ENCODE peak calls at places on chromosomes 5 and 9, in five cellular contexts. S is GM23248, X is fibroblast of lung, F is GM12878, N is H9. P is an unnamed sample.

GRCh38 chr5:100900142-100900795 is 2.8 kb downstream of the ST8SIA4 start:
- DNase-seq in X (peak; percentile 51), N (peak; percentile 46), S (peak; percentile 39), F (no peak), P (peak; percentile 80)

GRCh38 chr5:22615964-22616363 is 237.2 kb downstream of the CDH12 start:
- DNase-seq in F (no peak), N (no peak), X (no peak), S (no peak), P (no peak)

GRCh38 chr9:3960661-3961144 is 339.2 kb downstream of the GLIS3 start:
- DNase-seq in X (peak; percentile 69), N (no peak), S (peak; percentile 89), F (no peak), P (no peak)

GRCh38 chr5:133240425-133241091 is 188.7 kb downstream of the HSPA4 start:
- DNase-seq in S (peak; percentile 92), N (no peak), X (peak; percentile 98), F (peak; percentile 76), P (no peak)

GRCh38 chr9:120715331-120715924 is 1.2 kb upstream of the MEGF9 start:
- DNase-seq in S (peak; percentile 89), X (peak; percentile 74), N (peak; percentile 74), F (no peak), P (no peak)

GRCh38 chr9:76101945-76102344 is 211.5 kb downstream of the PCSK5 start:
- DNase-seq in F (no peak), N (no peak), X (no peak), S (no peak), P (no peak)

GRCh38 chr5:171984748-171985419 is 21.6 kb downstream of the FBXW11 start:
- DNase-seq in S (peak; percentile 79), X (peak; percentile 98), F (no peak), N (no peak), P (no peak)

GRCh38 chr5:172749881-172750608 is 20.9 kb downstream of the DUSP1 start:
- DNase-seq in N (no peak), S (no peak), F (no peak), X (peak; percentile 57), P (no peak)

GRCh38 chr5:1330146-1330846 is 14.6 kb downstream of the CLPTM1L start:
- DNase-seq in X (peak; percentile 36), S (no peak), N (no peak), F (no peak), P (no peak)

GRCh38 chr9:127960410-127961165 is 20.2 kb downstream of the EEIG1 start:
- DNase-seq in F (no peak), X (no peak), N (no peak), S (no peak), P (no peak)

GRCh38 chr9:38215465-38215864 is 146.4 kb upstream of the SHB start:
- DNase-seq in N (no peak), S (no peak), F (no peak), X (no peak), P (no peak)

GRCh38 chr5:179322071-179323025 is 22.9 kb downstream of the ADAMTS2 start:
- DNase-seq in X (peak; percentile 8), N (no peak), S (peak; percentile 86), F (no peak), P (no peak)

GRCh38 chr5:74040065-74040551 is 414.1 kb downstream of the ARHGEF28 start:
- DNase-seq in F (no peak), S (peak; percentile 77), N (no peak), X (peak; percentile 96), P (no peak)

GRCh38 chr9:136587944-136588662 is 42.3 kb upstream of the NOTCH1 start:
- DNase-seq in S (no peak), N (peak; percentile 94), F (no peak), X (no peak), P (peak; percentile 68)

GRCh38 chr5:42555797-42556196 is 132.6 kb downstream of the GHR start:
- DNase-seq in N (no peak), X (no peak), F (no peak), S (no peak), P (no peak)

GRCh38 chr5:150780180-150780692 is 1.7 kb downstream of the SMIM3 start:
- DNase-seq in X (peak; percentile 66), S (peak; percentile 73), N (no peak), F (peak; percentile 81), P (no peak)

GRCh38 chr9:135227641-135228251 is 140.3 kb downstream of the OLFM1 start:
- DNase-seq in S (no peak), F (no peak), X (no peak), N (no peak), P (no peak)

GRCh38 chr9:100170556-100170955 is 71.5 kb downstream of the INVS start:
- DNase-seq in F (no peak), N (no peak), S (peak; percentile 19), X (peak; percentile 23), P (no peak)

GRCh38 chr9:126342621-126343031 is 16.0 kb downstream of the MVB12B start:
- DNase-seq in F (no peak), S (no peak), N (no peak), X (no peak), P (no peak)

GRCh38 chr9:14188011-14188410 is 125.9 kb downstream of the NFIB start:
- DNase-seq in N (no peak), S (no peak), X (no peak), F (no peak), P (no peak)
- H3K79me2 ChIP-seq in N (no peaks in the 10 kb centered on the region), S (no peaks in the 10 kb centered on the region), X (no peaks in the 10 kb centered on the region), F (no peaks in the 10 kb centered on the region), P (no peaks in the 10 kb centered on the region)

DNA sequence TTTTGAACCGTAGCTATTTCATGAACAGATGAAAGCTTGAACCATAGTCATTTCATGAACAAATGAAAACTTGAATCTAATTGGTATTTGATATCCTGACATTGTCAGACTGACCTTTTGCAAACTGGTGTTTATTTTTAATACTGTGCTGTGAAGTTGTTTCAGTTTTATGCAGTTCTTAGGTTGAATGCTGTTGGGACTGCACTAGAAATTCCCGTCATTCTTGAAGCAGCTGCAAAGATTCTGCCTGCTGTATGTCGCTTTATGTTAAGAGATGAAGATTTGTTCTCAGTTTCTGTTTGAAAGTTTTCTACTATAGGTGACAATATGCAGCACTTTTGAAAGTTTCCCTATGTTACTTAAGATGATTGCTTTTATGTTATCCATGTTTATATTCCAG is 22.5 kb upstream of the FAM120AOS start:
- DNase-seq in F (no peak), S (no peak), N (no peak), X (peak; percentile 17), P (no peak)
- H3K79me2 ChIP-seq in F (peaks cover 24% of the 10 kb centered on the region), S (peaks cover 100% of the 10 kb centered on the region), N (peaks cover 2% of the 10 kb centered on the region), X (peaks cover 37% of the 10 kb centered on the region), P (peaks cover 55% of the 10 kb centered on the region)

GRCh38 chr5:17234384-17234783 is 17.0 kb downstream of the BASP1 start:
- DNase-seq in F (no peak), S (no peak), N (no peak), X (no peak), P (no peak)
- H3K79me2 ChIP-seq in F (peaks cover 29% of the 10 kb centered on the region), S (peaks cover 96% of the 10 kb centered on the region), N (peaks cover 40% of the 10 kb centered on the region), X (peaks cover 81% of the 10 kb centered on the region), P (peaks cover 61% of the 10 kb centered on the region)

DNA sequence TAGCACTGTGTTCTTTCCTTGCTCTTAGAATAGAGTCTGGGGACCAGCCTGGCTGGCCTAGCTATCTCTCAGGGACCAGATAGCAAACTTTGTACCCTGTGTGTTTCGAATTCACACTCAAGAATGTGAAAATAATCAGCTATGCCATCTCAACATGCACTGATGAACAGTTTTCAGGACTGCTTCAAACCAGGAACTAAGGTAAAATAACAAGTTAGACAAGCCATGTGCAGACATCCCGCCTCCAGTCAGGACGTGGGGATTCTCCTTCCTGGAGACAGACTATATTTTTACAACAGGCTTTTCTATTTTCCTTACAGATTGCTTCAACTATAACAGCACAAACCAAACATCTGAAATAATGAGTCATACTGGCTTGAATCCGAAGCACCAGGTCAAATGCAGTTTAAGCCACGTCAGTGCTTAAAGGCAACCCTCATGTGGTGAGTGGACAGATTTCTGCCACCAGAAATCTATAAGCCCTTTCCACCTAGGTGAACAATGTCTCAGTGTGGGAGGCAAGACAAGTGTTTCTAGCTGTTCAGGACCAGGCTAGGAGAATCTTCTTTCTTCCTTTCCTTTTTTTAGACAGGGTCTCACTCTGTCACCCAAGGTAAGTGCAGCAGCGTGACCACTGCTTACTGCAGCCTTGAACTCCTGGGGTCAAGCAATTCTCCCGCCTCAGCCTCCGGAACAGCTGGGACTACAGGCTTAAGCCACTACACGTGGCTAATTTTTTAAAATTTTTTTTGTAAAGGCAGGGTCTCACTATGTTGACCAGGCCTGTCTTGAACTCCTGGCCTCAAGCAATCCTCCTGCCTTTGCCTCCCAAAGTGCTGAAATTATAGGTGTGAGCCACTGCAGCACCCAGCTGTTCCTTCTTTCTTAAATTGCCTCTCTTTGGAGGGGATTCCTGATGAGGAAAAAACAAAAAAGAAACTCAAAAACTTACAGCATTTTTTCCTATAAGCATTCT is 53.3 kb downstream of the LHFPL2 start:
- DNase-seq in S (peak; percentile 96), F (no peak), X (peak; percentile 100), N (no peak), P (no peak)
- H3K79me2 ChIP-seq in S (peaks cover 62% of the 10 kb centered on the region), F (peaks cover 6% of the 10 kb centered on the region), X (peaks cover 13% of the 10 kb centered on the region), N (peaks cover 8% of the 10 kb centered on the region), P (no peaks in the 10 kb centered on the region)

GRCh38 chr9:90810686-90811085 is 9.1 kb downstream of the SYK start:
- DNase-seq in S (no peak), X (no peak), N (no peak), F (no peak), P (no peak)

GRCh38 chr9:90813523-90813922 is 11.9 kb downstream of the SYK start:
- DNase-seq in N (no peak), X (no peak), S (no peak), F (no peak), P (peak; percentile 72)

GRCh38 chr9:90815183-90815943 is 13.7 kb downstream of the SYK start:
- DNase-seq in N (no peak), X (no peak), F (no peak), S (no peak), P (peak; percentile 85)

GRCh38 chr9:90814355-90814754 is 12.7 kb downstream of the SYK start:
- DNase-seq in N (no peak), X (no peak), F (no peak), S (no peak), P (no peak)

DNA sequence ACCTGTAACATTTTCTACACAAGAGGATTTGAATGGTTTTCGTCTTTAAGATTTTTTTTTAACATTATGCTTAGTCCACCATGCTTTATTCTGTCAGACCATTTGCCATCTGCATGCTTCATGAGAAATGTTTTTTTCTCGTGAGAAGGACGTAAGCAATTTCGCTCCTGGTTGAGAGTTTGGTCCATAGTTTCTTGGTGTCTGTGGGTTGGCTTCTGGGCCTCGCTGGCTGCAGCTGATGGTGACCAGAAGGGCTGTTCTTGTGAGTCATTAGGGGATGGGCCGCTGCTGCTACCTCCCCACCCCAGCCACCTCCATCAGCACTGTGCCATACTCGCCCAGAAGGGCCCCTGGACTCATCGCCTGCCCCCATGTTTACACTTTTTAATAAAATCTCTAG is 11.4 kb downstream of the SYK start:
- DNase-seq in F (no peak), N (no peak), X (no peak), S (no peak), P (no peak)
- H3K79me2 ChIP-seq in F (peaks cover 52% of the 10 kb centered on the region), N (no peaks in the 10 kb centered on the region), X (no peaks in the 10 kb centered on the region), S (no peaks in the 10 kb centered on the region), P (peaks cover 98% of the 10 kb centered on the region)

GRCh38 chr9:6449645-6450044 is 36.6 kb downstream of the UHRF2 start:
- DNase-seq in F (no peak), S (peak; percentile 20), X (peak; percentile 10), N (no peak), P (no peak)

GRCh38 chr9:6449086-6449485 is 36.1 kb downstream of the UHRF2 start:
- DNase-seq in F (no peak), N (no peak), X (no peak), S (no peak), P (no peak)

GRCh38 chr9:6450641-6451375 is 37.8 kb downstream of the UHRF2 start:
- DNase-seq in F (no peak), X (peak; percentile 21), N (no peak), S (no peak), P (no peak)
- H3K79me2 ChIP-seq in F (peaks cover 84% of the 10 kb centered on the region), X (peaks cover 95% of the 10 kb centered on the region), N (peaks cover 7% of the 10 kb centered on the region), S (peaks cover 100% of the 10 kb centered on the region), P (peaks cover 91% of the 10 kb centered on the region)

P was measured in OCI-LY7.